ENCODE peak calls at places on chromosomes 3 and 15, in four cellular contexts. X is mucosa of descending colon, P is heart left ventricle, U is transverse colon. F is an unnamed sample. For H3K9me3, the result is how much of the 10 kb centered on the place peaks cover.

GRCh38 chr3:114319453-114319852 is 25.6 kb downstream of the TIGIT start:
- DNase-seq in X (no peak), P (no peak), U (no peak), F (no peak)

GRCh38 chr3:183116051-183116614 is 16.8 kb upstream of the MCCC1 start:
- DNase-seq in X (peak), P (no peak), U (peak), F (no peak)

GRCh38 chr3:20396335-20396734 is 210.3 kb upstream of the SGO1 start:
- DNase-seq in X (no peak), P (no peak), U (no peak), F (no peak)

GRCh38 chr3:157285966-157286365 is 126.0 kb upstream of the CCNL1 start:
- DNase-seq in X (no peak), P (no peak), U (no peak), F (no peak)

GRCh38 chr15:29784413-29784812 is 37.9 kb downstream of the TJP1 start:
- DNase-seq in X (no peak), P (no peak), U (no peak), F (no peak)

GRCh38 chr15:71252036-71252898 is 137.0 kb downstream of the THSD4 start:
- DNase-seq in X (no peak), P (no peak), U (no peak), F (no peak)

GRCh38 chr15:92809880-92810361 is 90.2 kb upstream of the CHD2 start:
- DNase-seq in X (no peak), P (no peak), U (peak), F (peak)

GRCh38 chr3:56785499-56785898 is 16.2 kb downstream of the ARHGEF3 start:
- DNase-seq in X (no peak), P (no peak), U (no peak), F (no peak)

GRCh38 chr15:73130830-73131229 is 78.6 kb downstream of the NEO1 start:
- DNase-seq in X (no peak), P (no peak), U (no peak), F (no peak)

GRCh38 chr3:143134446-143134845 is 14.9 kb downstream of the CHST2 start:
- DNase-seq in X (no peak), P (no peak), U (no peak), F (no peak)

GRCh38 chr15:93030430-93031102 is 58.4 kb downstream of the RGMA start:
- DNase-seq in X (no peak), P (peak), U (peak), F (peak)

GRCh38 chr3:129463736-129464135 is 23.7 kb downstream of the IFT122 start:
- DNase-seq in X (no peak), P (no peak), U (no peak), F (no peak)

GRCh38 chr15:81275711-81276417 is 48.1 kb downstream of the STARD5 start:
- DNase-seq in X (no peak), P (no peak), U (no peak), F (no peak)

GRCh38 chr3:188208751-188209433 is 54.9 kb downstream of the LPP start:
- DNase-seq in X (no peak), P (no peak), U (no peak), F (no peak)

GRCh38 chr3:184160456-184160855 is 5.3 kb downstream of the DVL3 start:
- DNase-seq in X (no peak), P (no peak), U (no peak), F (no peak)

GRCh38 chr3:43953375-43953774 is 262.6 kb downstream of the ABHD5 start:
- DNase-seq in X (no peak), P (no peak), U (no peak), F (no peak)

GRCh38 chr3:12719984-12720656 is 38.9 kb downstream of the TMEM40 start:
- DNase-seq in X (peak), P (peak), U (peak), F (peak)

GRCh38 chr3:150062492-150062891 is 91.8 kb upstream of the PFN2 start:
- DNase-seq in X (no peak), P (no peak), U (no peak), F (no peak)

GRCh38 chr3:9769426-9770275 is at the start of gene CAMK1:
- DNase-seq in X (peak), P (peak), U (peak), F (peak)

GRCh38 chr3:172355836-172356235 is 92.4 kb downstream of the GHSR start:
- DNase-seq in X (no peak), P (no peak), U (peak), F (no peak)

GRCh38 chr3:52694528-52695189 is 8.8 kb downstream of the GNL3 start:
- DNase-seq in X (no peak), P (no peak), U (no peak), F (no peak)

GRCh38 chr3:65412591-65412990 is 626.1 kb downstream of the MAGI1 start:
- DNase-seq in X (peak), P (peak), U (peak), F (peak)

GRCh38 chr3:72039677-72040076 is 254.7 kb upstream of the PROK2 start:
- DNase-seq in X (no peak), P (no peak), U (no peak), F (no peak)

GRCh38 chr15:59792359-59792758 is 103.2 kb upstream of the BNIP2 start:
- DNase-seq in X (no peak), P (no peak), U (no peak), F (peak)

GRCh38 chr15:70538278-70538677 is 225.1 kb downstream of the UACA start:
- DNase-seq in X (no peak), P (no peak), U (no peak), F (no peak)

GRCh38 chr3:127233371-127233770 is 40.4 kb downstream of the PRR23E start:
- DNase-seq in X (no peak), P (no peak), U (no peak), F (no peak)

GRCh38 chr3:113183748-113184661 is 27.4 kb upstream of the BOC start:
- DNase-seq in X (no peak), P (no peak), U (no peak), F (peak)

GRCh38 chr3:169286992-169287391 is 376.5 kb downstream of the MECOM start:
- DNase-seq in X (no peak), P (no peak), U (no peak), F (no peak)

GRCh38 chr3:101466465-101467309 is 46.3 kb downstream of the SENP7 start:
- DNase-seq in X (peak), P (no peak), U (peak), F (no peak)

GRCh38 chr3:122077293-122078234 is 22.4 kb downstream of the CD86 start:
- DNase-seq in X (no peak), P (no peak), U (no peak), F (no peak)

GRCh38 chr15:31238369-31238768 is 88.3 kb upstream of the KLF13 start:
- DNase-seq in X (no peak), P (no peak), U (no peak), F (no peak)

GRCh38 chr15:31234815-31235214 is 91.8 kb upstream of the KLF13 start:
- DNase-seq in X (no peak), P (no peak), U (no peak), F (no peak)

GRCh38 chr15:31235298-31236183 is 91.1 kb upstream of the KLF13 start:
- DNase-seq in X (no peak), P (peak), U (peak), F (peak)

GRCh38 chr15:31237042-31237324 is 89.7 kb upstream of the KLF13 start:
- DNase-seq in X (no peak), P (no peak), U (no peak), F (no peak)

GRCh38 chr15:31236184-31237041 is 90.2 kb upstream of the KLF13 start:
- DNase-seq in X (peak), P (peak), U (peak), F (peak)
- H3K4me3 ChIP-seq in X (no peak), P (peak), U (no peak), F (no peak)

DNA sequence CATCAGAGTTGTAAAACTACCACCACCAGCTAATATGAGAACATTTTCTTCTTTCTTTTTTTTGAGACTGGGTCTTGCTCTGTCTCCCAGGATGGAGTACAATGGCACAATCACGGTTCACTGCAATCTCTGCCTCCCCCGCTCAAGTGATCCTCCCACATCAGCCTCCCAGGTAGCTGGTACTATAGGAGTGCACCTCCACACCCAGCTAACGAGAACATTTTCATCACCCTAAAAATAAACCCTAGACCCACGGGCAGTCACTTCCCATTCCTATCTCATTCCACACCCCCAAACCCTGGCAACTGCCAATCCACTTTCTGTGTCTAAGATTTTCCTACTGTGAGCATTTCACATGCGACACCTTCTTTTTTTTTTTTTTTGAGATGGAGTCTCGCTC is 130.9 kb downstream of the ATP10A start:
- DNase-seq in X (no peak), P (no peak), U (no peak), F (no peak)
- H3K9me3 ChIP-seq in X (under half), P (under half), U (under half), F (under half)

GRCh38 chr3:10925436-10926260 is 66.9 kb upstream of the SLC6A1 start:
- DNase-seq in X (no peak), P (no peak), U (no peak), F (no peak)
- H3K4me3 ChIP-seq in X (no peak), P (no peak), U (no peak), F (no peak)

GRCh38 chr15:47289667-47290066 is 427.6 kb upstream of the SEMA6D start:
- DNase-seq in X (no peak), P (no peak), U (no peak), F (no peak)
- H3K9me3 ChIP-seq in X (under half), P (under half), U (under half), F (under half)

DNA sequence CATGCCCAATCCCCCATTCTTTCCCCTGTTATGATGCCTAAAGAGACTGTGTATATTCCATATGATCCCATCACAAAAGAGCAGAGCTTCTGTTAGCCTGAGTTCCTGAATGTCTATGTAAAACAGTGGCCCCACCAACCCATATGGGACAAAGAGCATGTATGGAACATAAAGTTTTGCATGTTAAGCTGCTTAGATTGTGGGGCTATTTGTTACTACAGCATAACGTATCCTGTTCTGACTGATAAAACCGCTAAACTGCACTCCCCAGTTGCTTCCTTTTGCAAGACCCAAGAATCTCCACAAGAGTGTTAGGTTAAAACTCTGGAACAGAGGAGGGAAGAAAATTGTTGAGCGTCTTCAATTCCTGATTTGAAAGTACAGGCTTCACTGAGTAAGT is 154.8 kb downstream of the ALDH1A2 start:
- DNase-seq in X (no peak), P (no peak), U (no peak), F (no peak)
- H3K4me3 ChIP-seq in X (no peak), P (no peak), U (no peak), F (no peak)

GRCh38 chr15:87877114-87877810 is 379.3 kb downstream of the NTRK3 start:
- DNase-seq in X (no peak), P (peak), U (no peak), F (peak)
- H3K9me3 ChIP-seq in X (under half), P (under half), U (under half), F (under half)

GRCh38 chr15:49135342-49135857 is 20.0 kb downstream of the COPS2 start:
- DNase-seq in X (no peak), P (no peak), U (no peak), F (no peak)
- H3K4me3 ChIP-seq in X (no peak), P (no peak), U (no peak), F (no peak)